ENCODE peak calls at places on chromosomes 13 and 19, in ten cellular contexts. One of them, this sample, is unnamed.
A peak's percentile ranks its signal among the peaks of the same experiment; 100 is the strongest.

GRCh38 chr19:8641908-8642547 is 11.6 kb downstream of the NFILZ start:
- DNase-seq in activated T-cell treated with anti-CD3 and anti-CD28 coated beads, Interleukin-2, amount 50 U/mL, for 4 hours: no peak
- DNase-seq in NCI-H2107: no peak
- DNase-seq in type B pancreatic cell: no peak
- DNase-seq in AG04450: no peak
- DNase-seq in AG09309: no peak
- DNase-seq in smooth muscle cell of the brain vasculature: no peak
- DNase-seq in GM18507: no peak
- DNase-seq in mesendoderm: peak; percentile 67
- DNase-seq in IMR-90: peak; percentile 65
- DNase-seq in this sample: no peak

GRCh38 chr13:100518394-100519062 is 70.1 kb downstream of the GGACT start:
- DNase-seq in activated T-cell treated with anti-CD3 and anti-CD28 coated beads, Interleukin-2, amount 50 U/mL, for 4 hours: no peak
- DNase-seq in NCI-H2107: no peak
- DNase-seq in type B pancreatic cell: no peak
- DNase-seq in AG04450: no peak
- DNase-seq in AG09309: no peak
- DNase-seq in smooth muscle cell of the brain vasculature: no peak
- DNase-seq in GM18507: no peak
- DNase-seq in mesendoderm: no peak
- DNase-seq in IMR-90: no peak
- DNase-seq in this sample: no peak

GRCh38 chr13:113510871-113511270 is 20.4 kb upstream of the DCUN1D2 start:
- DNase-seq in activated T-cell treated with anti-CD3 and anti-CD28 coated beads, Interleukin-2, amount 50 U/mL, for 4 hours: no peak
- DNase-seq in NCI-H2107: no peak
- DNase-seq in type B pancreatic cell: no peak
- DNase-seq in AG04450: no peak
- DNase-seq in AG09309: no peak
- DNase-seq in smooth muscle cell of the brain vasculature: no peak
- DNase-seq in GM18507: no peak
- DNase-seq in mesendoderm: no peak
- DNase-seq in IMR-90: no peak
- DNase-seq in this sample: no peak

GRCh38 chr19:40236366-40236765 is 9.9 kb upstream of the CCNP start:
- DNase-seq in activated T-cell treated with anti-CD3 and anti-CD28 coated beads, Interleukin-2, amount 50 U/mL, for 4 hours: no peak
- DNase-seq in NCI-H2107: no peak
- DNase-seq in type B pancreatic cell: no peak
- DNase-seq in AG04450: no peak
- DNase-seq in AG09309: no peak
- DNase-seq in smooth muscle cell of the brain vasculature: no peak
- DNase-seq in GM18507: no peak
- DNase-seq in mesendoderm: no peak
- DNase-seq in IMR-90: no peak
- DNase-seq in this sample: no peak

GRCh38 chr13:19587635-19588300 is 26.4 kb upstream of the TPTE2 start:
- DNase-seq in activated T-cell treated with anti-CD3 and anti-CD28 coated beads, Interleukin-2, amount 50 U/mL, for 4 hours: no peak
- DNase-seq in NCI-H2107: no peak
- DNase-seq in type B pancreatic cell: no peak
- DNase-seq in AG04450: no peak
- DNase-seq in AG09309: no peak
- DNase-seq in smooth muscle cell of the brain vasculature: no peak
- DNase-seq in GM18507: no peak
- DNase-seq in mesendoderm: peak; percentile 20
- DNase-seq in IMR-90: peak; percentile 52
- DNase-seq in this sample: no peak

GRCh38 chr19:3115411-3115810 is 20.4 kb upstream of the GNA15 start:
- DNase-seq in activated T-cell treated with anti-CD3 and anti-CD28 coated beads, Interleukin-2, amount 50 U/mL, for 4 hours: no peak
- DNase-seq in NCI-H2107: no peak
- DNase-seq in type B pancreatic cell: no peak
- DNase-seq in AG04450: no peak
- DNase-seq in AG09309: no peak
- DNase-seq in smooth muscle cell of the brain vasculature: no peak
- DNase-seq in GM18507: no peak
- DNase-seq in mesendoderm: no peak
- DNase-seq in IMR-90: no peak
- DNase-seq in this sample: no peak

GRCh38 chr13:78998736-78999135 is 339.8 kb upstream of the OBI1 start:
- DNase-seq in activated T-cell treated with anti-CD3 and anti-CD28 coated beads, Interleukin-2, amount 50 U/mL, for 4 hours: no peak
- DNase-seq in NCI-H2107: no peak
- DNase-seq in type B pancreatic cell: no peak
- DNase-seq in AG04450: no peak
- DNase-seq in AG09309: no peak
- DNase-seq in smooth muscle cell of the brain vasculature: no peak
- DNase-seq in GM18507: no peak
- DNase-seq in mesendoderm: no peak
- DNase-seq in IMR-90: no peak
- DNase-seq in this sample: no peak

GRCh38 chr13:83780201-83780600 is 102.1 kb downstream of the SLITRK1 start:
- DNase-seq in activated T-cell treated with anti-CD3 and anti-CD28 coated beads, Interleukin-2, amount 50 U/mL, for 4 hours: no peak
- DNase-seq in NCI-H2107: no peak
- DNase-seq in type B pancreatic cell: no peak
- DNase-seq in AG04450: no peak
- DNase-seq in AG09309: no peak
- DNase-seq in smooth muscle cell of the brain vasculature: no peak
- DNase-seq in GM18507: no peak
- DNase-seq in mesendoderm: peak; percentile 82
- DNase-seq in IMR-90: peak; percentile 15
- DNase-seq in this sample: no peak

GRCh38 chr19:13920940-13921744 is 15.1 kb downstream of the CC2D1A start:
- DNase-seq in activated T-cell treated with anti-CD3 and anti-CD28 coated beads, Interleukin-2, amount 50 U/mL, for 4 hours: no peak
- DNase-seq in NCI-H2107: no peak
- DNase-seq in type B pancreatic cell: no peak
- DNase-seq in AG04450: no peak
- DNase-seq in AG09309: no peak
- DNase-seq in smooth muscle cell of the brain vasculature: no peak
- DNase-seq in GM18507: no peak
- DNase-seq in mesendoderm: peak; percentile 89
- DNase-seq in IMR-90: peak; percentile 44
- DNase-seq in this sample: no peak

GRCh38 chr19:1064661-1065605 is 2.0 kb upstream of the ARHGAP45 start:
- DNase-seq in activated T-cell treated with anti-CD3 and anti-CD28 coated beads, Interleukin-2, amount 50 U/mL, for 4 hours: peak; percentile 71
- DNase-seq in NCI-H2107: no peak
- DNase-seq in type B pancreatic cell: no peak
- DNase-seq in AG04450: no peak
- DNase-seq in AG09309: no peak
- DNase-seq in smooth muscle cell of the brain vasculature: no peak
- DNase-seq in GM18507: peak; percentile 52
- DNase-seq in mesendoderm: peak; percentile 82
- DNase-seq in IMR-90: peak; percentile 68
- DNase-seq in this sample: peak; percentile 76

This sample was measured in memory B cell.